ENCODE peak calls at places on chromosomes 7 and 10, in seven cellular contexts. One of them, this sample, is unnamed.

GRCh38 chr10:102285134-102285533 is 39.8 kb downstream of the GBF1 start:
- DNase-seq in fibroblast of gingiva: no peak
- DNase-seq in body of pancreas: no peak
- DNase-seq in DMS53: no peak
- DNase-seq in NCI-H1092: no peak
- DNase-seq in EH: no peak
- DNase-seq in cardiac muscle cell: no peak
- DNase-seq in this sample: no peak

GRCh38 chr10:78299861-78300453 is 266.3 kb downstream of the RPS24 start:
- DNase-seq in NCI-H1092: no peak
- DNase-seq in DMS53: no peak
- DNase-seq in fibroblast of gingiva: no peak
- DNase-seq in body of pancreas: peak; percentile 57
- DNase-seq in cardiac muscle cell: no peak
- DNase-seq in EH: no peak
- DNase-seq in this sample: no peak

GRCh38 chr7:123305840-123306375 is 106.1 kb upstream of the SLC13A1 start:
- DNase-seq in EH: no peak
- DNase-seq in body of pancreas: no peak
- DNase-seq in fibroblast of gingiva: no peak
- DNase-seq in DMS53: no peak
- DNase-seq in NCI-H1092: no peak
- DNase-seq in cardiac muscle cell: no peak
- DNase-seq in this sample: no peak

GRCh38 chr7:38448076-38448475 is 174.6 kb upstream of the TARP start:
- DNase-seq in DMS53: no peak
- DNase-seq in cardiac muscle cell: no peak
- DNase-seq in EH: peak; percentile 20
- DNase-seq in body of pancreas: no peak
- DNase-seq in NCI-H1092: no peak
- DNase-seq in fibroblast of gingiva: peak; percentile 71
- DNase-seq in this sample: no peak

GRCh38 chr10:103852189-103852711 is 3.1 kb downstream of the SH3PXD2A start:
- DNase-seq in fibroblast of gingiva: peak; percentile 67
- DNase-seq in NCI-H1092: no peak
- DNase-seq in EH: peak; percentile 88
- DNase-seq in body of pancreas: peak; percentile 42
- DNase-seq in DMS53: no peak
- DNase-seq in cardiac muscle cell: no peak
- DNase-seq in this sample: no peak

GRCh38 chr7:40799-41750 is 151.3 kb upstream of the FAM20C start:
- DNase-seq in fibroblast of gingiva: no peak
- DNase-seq in EH: no peak
- DNase-seq in NCI-H1092: no peak
- DNase-seq in DMS53: no peak
- DNase-seq in body of pancreas: peak; percentile 2
- DNase-seq in cardiac muscle cell: no peak
- DNase-seq in this sample: no peak

GRCh38 chr7:50349963-50350944 is 45.7 kb downstream of the IKZF1 start:
- DNase-seq in body of pancreas: no peak
- DNase-seq in fibroblast of gingiva: no peak
- DNase-seq in cardiac muscle cell: no peak
- DNase-seq in NCI-H1092: no peak
- DNase-seq in EH: no peak
- DNase-seq in DMS53: no peak
- DNase-seq in this sample: no peak

GRCh38 chr10:59865101-59865500 is 41.3 kb downstream of the CCDC6 start:
- DNase-seq in body of pancreas: peak; percentile 79
- DNase-seq in fibroblast of gingiva: no peak
- DNase-seq in NCI-H1092: no peak
- DNase-seq in cardiac muscle cell: peak; percentile 12
- DNase-seq in EH: peak; percentile 31
- DNase-seq in DMS53: peak; percentile 50
- DNase-seq in this sample: no peak

GRCh38 chr10:104582604-104582951 is 58.5 kb upstream of the SORCS3 start:
- DNase-seq in body of pancreas: no peak
- DNase-seq in DMS53: no peak
- DNase-seq in EH: peak; percentile 27
- DNase-seq in NCI-H1092: no peak
- DNase-seq in fibroblast of gingiva: no peak
- DNase-seq in cardiac muscle cell: no peak
- DNase-seq in this sample: no peak

GRCh38 chr7:91519241-91520200 is 255.3 kb downstream of the FZD1 start:
- DNase-seq in cardiac muscle cell: no peak
- DNase-seq in fibroblast of gingiva: no peak
- DNase-seq in DMS53: no peak
- DNase-seq in body of pancreas: no peak
- DNase-seq in NCI-H1092: peak; percentile 86
- DNase-seq in EH: no peak
- DNase-seq in this sample: no peak

GRCh38 chr10:43138757-43139241 is 554 bp downstream of the CSGALNACT2 start:
- DNase-seq in DMS53: peak; percentile 66
- DNase-seq in fibroblast of gingiva: peak; percentile 36
- DNase-seq in cardiac muscle cell: peak; percentile 39
- DNase-seq in body of pancreas: peak; percentile 28
- DNase-seq in EH: peak; percentile 60
- DNase-seq in NCI-H1092: no peak
- DNase-seq in this sample: no peak

GRCh38 chr7:3461923-3462322 is 160.9 kb downstream of the SDK1 start:
- DNase-seq in EH: no peak
- DNase-seq in cardiac muscle cell: no peak
- DNase-seq in NCI-H1092: no peak
- DNase-seq in fibroblast of gingiva: no peak
- DNase-seq in DMS53: no peak
- DNase-seq in body of pancreas: no peak
- DNase-seq in this sample: no peak

GRCh38 chr10:75825656-75826055 is 394.2 kb downstream of the LRMDA start:
- DNase-seq in cardiac muscle cell: peak; percentile 33
- DNase-seq in NCI-H1092: no peak
- DNase-seq in fibroblast of gingiva: no peak
- DNase-seq in EH: no peak
- DNase-seq in body of pancreas: no peak
- DNase-seq in DMS53: no peak
- DNase-seq in this sample: no peak

GRCh38 chr7:22841954-22842353 is 19.3 kb upstream of the TOMM7 start:
- DNase-seq in NCI-H1092: no peak
- DNase-seq in EH: peak; percentile 51
- DNase-seq in cardiac muscle cell: no peak
- DNase-seq in fibroblast of gingiva: peak; percentile 99
- DNase-seq in DMS53: no peak
- DNase-seq in body of pancreas: no peak
- DNase-seq in this sample: no peak

GRCh38 chr10:125883198-125883597 is 2.1 kb upstream of the DHX32 start:
- DNase-seq in fibroblast of gingiva: no peak
- DNase-seq in body of pancreas: no peak
- DNase-seq in EH: no peak
- DNase-seq in DMS53: no peak
- DNase-seq in cardiac muscle cell: no peak
- DNase-seq in NCI-H1092: no peak
- DNase-seq in this sample: no peak

GRCh38 chr7:95686109-95686508 is 86.2 kb upstream of the DYNC1I1 start:
- DNase-seq in body of pancreas: peak; percentile 76
- DNase-seq in DMS53: peak; percentile 92
- DNase-seq in cardiac muscle cell: peak; percentile 65
- DNase-seq in fibroblast of gingiva: peak; percentile 67
- DNase-seq in EH: peak; percentile 58
- DNase-seq in NCI-H1092: peak; percentile 75
- DNase-seq in this sample: no peak

GRCh38 chr10:77866598-77866997 is 60.0 kb downstream of the DLG5 start:
- DNase-seq in EH: peak; percentile 40
- DNase-seq in DMS53: no peak
- DNase-seq in NCI-H1092: no peak
- DNase-seq in body of pancreas: no peak
- DNase-seq in cardiac muscle cell: no peak
- DNase-seq in fibroblast of gingiva: no peak
- DNase-seq in this sample: no peak

GRCh38 chr10:68537796-68538195 is 10.5 kb upstream of the SLC25A16 start:
- DNase-seq in DMS53: no peak
- DNase-seq in cardiac muscle cell: no peak
- DNase-seq in body of pancreas: no peak
- DNase-seq in fibroblast of gingiva: no peak
- DNase-seq in NCI-H1092: no peak
- DNase-seq in EH: no peak
- DNase-seq in this sample: no peak

GRCh38 chr7:106957766-106958165 is 86.7 kb upstream of the PRKAR2B start:
- DNase-seq in EH: peak; percentile 56
- DNase-seq in fibroblast of gingiva: no peak
- DNase-seq in DMS53: no peak
- DNase-seq in cardiac muscle cell: no peak
- DNase-seq in NCI-H1092: no peak
- DNase-seq in body of pancreas: peak; percentile 56
- DNase-seq in this sample: no peak

GRCh38 chr10:3807221-3807927 is 22.4 kb upstream of the KLF6 start:
- DNase-seq in DMS53: peak; percentile 60
- DNase-seq in EH: no peak
- DNase-seq in fibroblast of gingiva: no peak
- DNase-seq in NCI-H1092: no peak
- DNase-seq in body of pancreas: no peak
- DNase-seq in cardiac muscle cell: no peak
- DNase-seq in this sample: no peak

GRCh38 chr10:48241301-48241700 is 33.2 kb downstream of the FRMPD2 start:
- DNase-seq in NCI-H1092: no peak
- DNase-seq in body of pancreas: no peak
- DNase-seq in fibroblast of gingiva: no peak
- DNase-seq in DMS53: no peak
- DNase-seq in cardiac muscle cell: no peak
- DNase-seq in EH: no peak
- DNase-seq in this sample: no peak

GRCh38 chr10:10598297-10598696 is 419.4 kb upstream of the CELF2 start:
- DNase-seq in EH: no peak
- DNase-seq in NCI-H1092: no peak
- DNase-seq in fibroblast of gingiva: no peak
- DNase-seq in body of pancreas: no peak
- DNase-seq in cardiac muscle cell: peak; percentile 8
- DNase-seq in DMS53: peak; percentile 6
- DNase-seq in this sample: no peak

GRCh38 chr10:15433850-15434537 is 62.9 kb upstream of the FAM171A1 start:
- DNase-seq in cardiac muscle cell: peak; percentile 70
- DNase-seq in EH: peak; percentile 75
- DNase-seq in body of pancreas: peak; percentile 44
- DNase-seq in fibroblast of gingiva: peak; percentile 43
- DNase-seq in NCI-H1092: peak; percentile 19
- DNase-seq in DMS53: peak; percentile 65
- DNase-seq in this sample: no peak

GRCh38 chr10:103502849-103503660 is 9.6 kb downstream of the NEURL1 start:
- DNase-seq in body of pancreas: no peak
- DNase-seq in fibroblast of gingiva: no peak
- DNase-seq in DMS53: peak; percentile 59
- DNase-seq in NCI-H1092: no peak
- DNase-seq in EH: no peak
- DNase-seq in cardiac muscle cell: no peak
- DNase-seq in this sample: no peak

GRCh38 chr10:60236869-60237524 is 152.7 kb downstream of the ANK3 start:
- DNase-seq in NCI-H1092: no peak
- DNase-seq in cardiac muscle cell: no peak
- DNase-seq in fibroblast of gingiva: peak; percentile 89
- DNase-seq in EH: peak; percentile 47
- DNase-seq in body of pancreas: peak; percentile 59
- DNase-seq in DMS53: no peak
- DNase-seq in this sample: no peak

GRCh38 chr10:119090968-119091367 is 10.4 kb upstream of the EIF3A start:
- DNase-seq in body of pancreas: no peak
- DNase-seq in cardiac muscle cell: no peak
- DNase-seq in EH: peak; percentile 71
- DNase-seq in NCI-H1092: no peak
- DNase-seq in fibroblast of gingiva: no peak
- DNase-seq in DMS53: no peak
- DNase-seq in this sample: no peak

GRCh38 chr10:117615649-117616048 is 73.1 kb downstream of the EMX2 start:
- DNase-seq in body of pancreas: no peak
- DNase-seq in NCI-H1092: no peak
- DNase-seq in fibroblast of gingiva: no peak
- DNase-seq in DMS53: no peak
- DNase-seq in cardiac muscle cell: no peak
- DNase-seq in EH: no peak
- DNase-seq in this sample: no peak

GRCh38 chr7:137682596-137682995 is 164.2 kb downstream of the DGKI start:
- DNase-seq in body of pancreas: no peak
- DNase-seq in EH: peak; percentile 89
- DNase-seq in fibroblast of gingiva: no peak
- DNase-seq in DMS53: no peak
- DNase-seq in cardiac muscle cell: no peak
- DNase-seq in NCI-H1092: no peak
- DNase-seq in this sample: peak; percentile 93

GRCh38 chr10:106577266-106577665 is 587.2 kb downstream of the SORCS1 start:
- DNase-seq in NCI-H1092: no peak
- DNase-seq in EH: peak; percentile 86
- DNase-seq in DMS53: peak; percentile 12
- DNase-seq in fibroblast of gingiva: peak; percentile 2
- DNase-seq in cardiac muscle cell: no peak
- DNase-seq in body of pancreas: no peak
- DNase-seq in this sample: no peak

GRCh38 chr10:22605168-22605567 is 109.2 kb downstream of the PIP4K2A start:
- DNase-seq in fibroblast of gingiva: peak; percentile 73
- DNase-seq in cardiac muscle cell: no peak
- DNase-seq in EH: peak; percentile 73
- DNase-seq in NCI-H1092: no peak
- DNase-seq in body of pancreas: no peak
- DNase-seq in DMS53: no peak
- DNase-seq in this sample: peak; percentile 92

GRCh38 chr7:90692396-90692795 is 96.3 kb downstream of the CDK14 start:
- DNase-seq in DMS53: peak; percentile 22
- DNase-seq in NCI-H1092: peak; percentile 9
- DNase-seq in cardiac muscle cell: no peak
- DNase-seq in fibroblast of gingiva: no peak
- DNase-seq in EH: peak; percentile 40
- DNase-seq in body of pancreas: no peak
- DNase-seq in this sample: no peak

GRCh38 chr10:7170626-7171322 is 240.1 kb downstream of the SFMBT2 start:
- DNase-seq in body of pancreas: peak; percentile 11
- DNase-seq in fibroblast of gingiva: no peak
- DNase-seq in NCI-H1092: no peak
- DNase-seq in DMS53: no peak
- DNase-seq in EH: no peak
- DNase-seq in cardiac muscle cell: no peak
- DNase-seq in this sample: no peak

GRCh38 chr10:44465430-44466115 is 80.7 kb upstream of the CXCL12 start:
- DNase-seq in fibroblast of gingiva: no peak
- DNase-seq in body of pancreas: no peak
- DNase-seq in DMS53: no peak
- DNase-seq in cardiac muscle cell: no peak
- DNase-seq in NCI-H1092: no peak
- DNase-seq in EH: peak; percentile 36
- DNase-seq in this sample: no peak

GRCh38 chr7:11261470-11261869 is 287.8 kb downstream of the PHF14 start:
- DNase-seq in EH: no peak
- DNase-seq in body of pancreas: peak; percentile 60
- DNase-seq in NCI-H1092: peak; percentile 97
- DNase-seq in cardiac muscle cell: no peak
- DNase-seq in DMS53: peak; percentile 84
- DNase-seq in fibroblast of gingiva: no peak
- DNase-seq in this sample: no peak

GRCh38 chr7:2042650-2043049 is 190.1 kb downstream of the MAD1L1 start:
- DNase-seq in EH: no peak
- DNase-seq in NCI-H1092: no peak
- DNase-seq in body of pancreas: no peak
- DNase-seq in DMS53: no peak
- DNase-seq in fibroblast of gingiva: no peak
- DNase-seq in cardiac muscle cell: no peak
- DNase-seq in this sample: no peak

GRCh38 chr10:97689637-97690036 is 2.6 kb upstream of the AVPI1 start:
- DNase-seq in body of pancreas: peak; percentile 67
- DNase-seq in NCI-H1092: no peak
- DNase-seq in fibroblast of gingiva: peak; percentile 96
- DNase-seq in EH: peak; percentile 98
- DNase-seq in cardiac muscle cell: no peak
- DNase-seq in DMS53: no peak
- DNase-seq in this sample: peak; percentile 71

GRCh38 chr10:61608255-61609040 is 54.3 kb upstream of the CABCOCO1 start:
- DNase-seq in cardiac muscle cell: no peak
- DNase-seq in NCI-H1092: no peak
- DNase-seq in body of pancreas: no peak
- DNase-seq in DMS53: no peak
- DNase-seq in EH: peak; percentile 67
- DNase-seq in fibroblast of gingiva: peak; percentile 67
- DNase-seq in this sample: no peak

GRCh38 chr7:91250706-91251105 is 13.5 kb upstream of the FZD1 start:
- DNase-seq in body of pancreas: no peak
- DNase-seq in fibroblast of gingiva: no peak
- DNase-seq in EH: no peak
- DNase-seq in cardiac muscle cell: no peak
- DNase-seq in NCI-H1092: no peak
- DNase-seq in DMS53: no peak
- DNase-seq in this sample: no peak